ENCODE peak calls at places on chromosome 22, in four cellular contexts. I is HepG2, Y is K562, P is WTC11. H is an unnamed sample.

GRCh38 chr22:37752189-37753061 is 55.3 kb upstream of the GCAT start:
- DNase-seq in Y (no peak), I (peak), P (no peak), H (peak)

GRCh38 chr22:27879923-27880322 is 39.1 kb downstream of the PITPNB start:
- DNase-seq in I (peak), Y (peak), P (no peak), H (peak)

GRCh38 chr22:37626144-37626543 is 13.3 kb upstream of the SH3BP1 start:
- DNase-seq in I (no peak), P (no peak), Y (no peak), H (no peak)

GRCh38 chr22:29609139-29609538 is 5.7 kb downstream of the NF2 start:
- DNase-seq in I (peak), Y (peak), P (no peak), H (no peak)

GRCh38 chr22:24370426-24370825 is 57.0 kb upstream of the ADORA2A start:
- DNase-seq in P (no peak), I (no peak), Y (no peak), H (no peak)

GRCh38 chr22:30705710-30706651 is 11.3 kb downstream of the OSBP2 start:
- DNase-seq in P (no peak), Y (no peak), I (peak), H (no peak)

GRCh38 chr22:49760630-49761571 is 66.8 kb downstream of the BRD1 start:
- DNase-seq in Y (no peak), P (no peak), I (no peak), H (no peak)

GRCh38 chr22:11628651-11629511 is 3899.1 kb upstream of the OR11H1 start:
- DNase-seq in I (no peak), P (no peak), Y (no peak), H (no peak)

GRCh38 chr22:47835726-47836125 is 1073.3 kb downstream of the TBC1D22A start:
- DNase-seq in I (peak), P (no peak), Y (no peak), H (no peak)

GRCh38 chr22:24325105-24325757 is 54.6 kb downstream of the SPECC1L start:
- DNase-seq in I (peak), P (no peak), Y (peak), H (peak)

GRCh38 chr22:32378703-32379272 is 21.1 kb downstream of the RFPL3 start:
- DNase-seq in I (peak), Y (peak), P (peak), H (peak)

GRCh38 chr22:48712558-48712957 is 1115.1 kb downstream of the BRD1 start:
- DNase-seq in Y (no peak), P (no peak), I (no peak), H (no peak)

GRCh38 chr22:39435616-39436015 is 21.2 kb upstream of the MGAT3 start:
- DNase-seq in Y (no peak), P (no peak), I (no peak), H (no peak)
- TF ChIP-seq FOXJ3 in Y (no peak), P (no peak), I (no peak), H (no peak)

DNA sequence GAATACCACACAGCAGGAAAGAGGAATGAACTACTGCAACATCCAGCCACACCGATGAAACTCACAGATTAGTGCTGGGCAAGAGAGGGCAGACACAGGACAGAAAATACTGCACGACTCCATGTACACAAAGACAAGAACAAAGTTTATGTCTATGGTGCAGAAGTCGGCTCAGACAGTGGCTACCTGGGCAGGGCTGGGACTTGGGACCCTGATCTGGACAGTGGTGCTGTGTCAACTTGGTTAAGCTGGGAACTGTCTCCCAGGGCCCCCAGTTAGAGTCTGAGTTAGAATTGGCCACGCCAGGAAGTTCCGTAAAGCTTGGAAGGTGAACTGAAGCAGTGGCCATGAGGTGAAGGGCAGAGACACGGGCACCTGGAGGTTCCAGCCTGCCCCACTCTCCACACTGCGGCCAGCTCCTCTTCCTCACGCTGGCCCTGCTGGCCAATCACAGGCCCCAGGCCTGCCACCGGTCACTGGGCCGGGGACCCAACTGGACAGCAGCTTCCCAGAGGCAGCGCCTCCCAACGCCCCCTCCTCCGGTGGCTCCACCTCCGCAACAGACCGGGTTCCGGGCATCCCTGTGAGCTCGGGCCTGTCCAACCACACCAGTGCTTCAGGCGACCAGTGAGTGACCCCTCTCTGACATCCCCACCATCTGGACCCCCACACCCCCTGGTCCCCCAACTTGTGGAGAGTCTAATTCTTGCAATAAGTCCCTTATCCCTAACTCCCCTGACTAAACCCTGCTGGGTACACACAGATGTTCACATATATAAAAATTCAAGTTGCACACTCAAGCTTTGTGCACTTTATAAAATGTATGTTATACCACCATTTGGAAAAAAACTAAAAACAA is 93.7 kb downstream of the MICAL3 start:
- DNase-seq in Y (no peak), P (no peak), I (peak), H (no peak)
- TF ChIP-seq FOXJ3 in Y (no peak), P (no peak), I (peak), H (no peak)

DNA sequence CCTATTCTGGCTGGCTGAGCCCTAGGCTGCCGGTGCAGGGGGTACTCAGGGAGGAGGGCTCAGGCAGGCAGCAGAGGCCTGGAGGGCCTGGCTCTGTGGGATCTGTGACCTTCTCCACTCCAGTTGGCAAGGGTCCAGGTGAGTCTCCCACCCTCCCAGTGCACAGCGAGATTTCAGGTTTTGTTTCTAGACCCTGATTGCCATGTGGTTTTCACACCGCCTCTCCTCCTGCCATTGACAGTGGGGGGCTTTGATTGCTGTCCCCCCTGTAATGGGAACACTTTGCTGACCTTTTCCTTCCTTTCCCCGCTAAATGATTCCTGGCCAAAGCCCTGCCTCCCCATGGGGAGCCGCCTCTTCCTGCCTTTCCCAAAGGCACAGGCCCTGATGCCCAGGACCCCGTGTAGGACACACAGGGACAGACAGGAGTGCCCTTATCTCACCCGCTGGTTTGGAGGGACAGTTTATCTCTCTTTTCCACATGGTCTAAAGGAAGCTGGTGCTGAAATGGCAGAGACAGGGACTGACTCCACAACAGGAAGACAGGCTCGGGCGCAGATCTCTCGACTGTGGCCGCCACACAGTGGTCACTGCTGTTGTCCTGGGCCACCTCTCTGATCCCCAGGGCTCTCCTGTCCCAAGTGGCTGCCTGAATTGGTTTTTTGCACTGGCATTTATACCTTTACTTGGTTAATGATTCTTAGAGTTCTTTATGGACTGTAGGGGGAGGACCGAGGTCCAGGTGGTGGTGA is 43.4 kb downstream of the BCR start:
- DNase-seq in Y (peak), I (peak), P (no peak), H (peak)
- TF ChIP-seq FOXJ3 in Y (no peak), I (no peak), P (no peak), H (peak)

GRCh38 chr22:22751043-22751603 is 106.7 kb downstream of the GGTLC2 start:
- DNase-seq in P (no peak), I (no peak), Y (no peak), H (no peak)
- TF ChIP-seq FOXJ3 in P (no peak), I (no peak), Y (no peak), H (no peak)

GRCh38 chr22:26616650-26617049 is 1.2 kb downstream of the CRYBB1 start:
- DNase-seq in P (no peak), I (no peak), Y (no peak), H (no peak)
- TF ChIP-seq FOXJ3 in P (no peak), I (no peak), Y (no peak), H (no peak)

GRCh38 chr22:43957871-43958270 is 2.6 kb downstream of the SAMM50 start:
- DNase-seq in I (no peak), P (no peak), Y (peak), H (no peak)
- TF ChIP-seq FOXJ3 in I (no peak), P (no peak), Y (no peak), H (no peak)

GRCh38 chr22:45101828-45102227 is 61.9 kb upstream of the NUP50 start:
- DNase-seq in I (peak), P (peak), Y (peak), H (peak)
- TF ChIP-seq FOXJ3 in I (no peak), P (no peak), Y (no peak), H (no peak)

GRCh38 chr22:46541536-46541935 is 4.1 kb upstream of the CELSR1 start:
- DNase-seq in P (no peak), Y (no peak), I (no peak), H (no peak)
- TF ChIP-seq FOXJ3 in P (no peak), Y (no peak), I (no peak), H (no peak)

GRCh38 chr22:40955516-40955915 is 4.3 kb downstream of the RBX1 start:
- DNase-seq in P (no peak), Y (no peak), I (no peak), H (no peak)
- TF ChIP-seq FOXJ3 in P (no peak), Y (no peak), I (no peak), H (no peak)

H was measured in SK-N-SH.